ENCODE peak calls at places on chromosomes 16 and 17, in four cellular contexts. Q, K, E and L are unnamed samples.

GRCh38 chr16:354971-355441 is 2.5 kb upstream of the AXIN1 start:
- DNase-seq in E (no peak), Q (no peak), K (no peak), L (no peak)

GRCh38 chr16:81266680-81267095 is 28.2 kb downstream of the BCO1 start:
- DNase-seq in E (no peak), K (no peak), Q (no peak), L (no peak)

GRCh38 chr16:57226701-57227621 is 18.1 kb upstream of the ARL2BP start:
- DNase-seq in K (no peak), E (no peak), Q (no peak), L (no peak)

GRCh38 chr17:78450696-78451344 is 72.4 kb downstream of the PGS1 start:
- DNase-seq in Q (no peak), E (no peak), K (no peak), L (no peak)

GRCh38 chr16:2715064-2715463 is 5.0 kb downstream of the PRSS27 start:
- DNase-seq in Q (no peak), K (no peak), E (no peak), L (no peak)

GRCh38 chr16:54374136-54374535 is 87.5 kb upstream of the IRX3 start:
- DNase-seq in K (no peak), Q (no peak), E (no peak), L (no peak)

GRCh38 chr16:30185141-30185682 is 1.8 kb downstream of the CORO1A start:
- DNase-seq in Q (no peak), E (peak; percentile 21), K (no peak), L (no peak)

GRCh38 chr16:87963400-87963799 is 12.2 kb downstream of the BANP start:
- DNase-seq in K (no peak), E (no peak), Q (no peak), L (no peak)

GRCh38 chr17:21129023-21129681 is 2.4 kb downstream of the DHRS7B start:
- DNase-seq in E (no peak), K (no peak), Q (no peak), L (no peak)

GRCh38 chr17:81811705-81812570 is 8.0 kb downstream of the GCGR start:
- DNase-seq in K (no peak), Q (no peak), E (no peak), L (no peak)

GRCh38 chr16:79212114-79212791 is 388.3 kb downstream of the MAF start:
- DNase-seq in Q (no peak), K (no peak), E (no peak), L (no peak)

GRCh38 chr17:51764387-51764971 is 394.0 kb downstream of the CA10 start:
- DNase-seq in Q (peak; percentile 4), E (peak; percentile 22), K (peak; percentile 46), L (peak; percentile 10)

GRCh38 chr16:84423416-84423837 is 55.1 kb downstream of the ATP2C2 start:
- DNase-seq in Q (peak; percentile 11), K (peak; percentile 73), E (no peak), L (peak; percentile 41)

GRCh38 chr17:260031-260791 is 78.8 kb upstream of the DOC2B start:
- DNase-seq in Q (no peak), K (no peak), E (no peak), L (no peak)
- TF ChIP-seq SPI1 in Q (no peak), K (no peak), E (no peak), L (no peak)

GRCh38 chr16:8675183-8676159 is 1.1 kb downstream of the ABAT start:
- DNase-seq in E (no peak), K (no peak), Q (no peak), L (no peak)
- TF ChIP-seq SPI1 in E (no peak), K (no peak), Q (no peak), L (no peak)

GRCh38 chr17:488993-489757 is 136.6 kb upstream of the RPH3AL start:
- DNase-seq in E (no peak), K (peak; percentile 6), Q (no peak), L (peak; percentile 44)
- TF ChIP-seq SPI1 in E (no peak), K (no peak), Q (no peak), L (no peak)

GRCh38 chr17:32335046-32335445 is 6.9 kb downstream of the C17orf75 start:
- DNase-seq in E (no peak), K (no peak), Q (no peak), L (no peak)

GRCh38 chr17:32327911-32328310 is 14.1 kb downstream of the C17orf75 start:
- DNase-seq in K (no peak), E (no peak), Q (no peak), L (no peak)

GRCh38 chr17:32333187-32333586 is 8.8 kb downstream of the C17orf75 start:
- DNase-seq in K (no peak), Q (no peak), E (no peak), L (no peak)

GRCh38 chr17:32330142-32330541 is 11.8 kb downstream of the C17orf75 start:
- DNase-seq in Q (no peak), E (no peak), K (no peak), L (no peak)

GRCh38 chr17:32331243-32332040 is 10.5 kb downstream of the C17orf75 start:
- DNase-seq in K (no peak), Q (no peak), E (no peak), L (no peak)
- TF ChIP-seq SPI1 in K (no peak), Q (no peak), E (no peak), L (no peak)

GRCh38 chr17:50129303-50129945 is 536 bp downstream of the SAMD14 start:
- DNase-seq in K (no peak), E (peak; percentile 55), Q (no peak), L (no peak)
- TF ChIP-seq SPI1 in K (no peak), E (no peak), Q (no peak), L (no peak)

GRCh38 chr17:8005357-8005756 is 2.9 kb downstream of the GUCY2D start:
- DNase-seq in E (no peak), K (no peak), Q (no peak), L (no peak)
- TF ChIP-seq SPI1 in E (no peak), K (no peak), Q (no peak), L (no peak)

DNA sequence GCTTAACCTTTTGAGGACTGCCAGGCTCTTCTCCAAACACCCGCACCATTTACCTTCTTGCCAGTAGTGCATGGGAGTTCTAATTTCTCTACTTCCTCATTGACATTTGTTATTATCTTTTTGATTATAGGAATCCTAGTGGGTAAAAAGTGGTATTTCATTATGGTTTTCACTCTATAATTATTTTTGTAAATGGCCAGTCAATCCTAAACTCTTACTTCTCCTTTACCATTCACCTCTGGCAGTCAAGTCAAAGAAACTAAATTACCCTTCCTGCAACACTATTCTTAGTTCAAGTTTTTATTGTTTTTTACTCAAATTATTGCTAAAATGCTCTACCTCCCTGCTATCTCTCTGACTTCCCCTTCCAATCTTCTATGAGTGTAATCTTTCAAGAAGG is 29.8 kb upstream of the ANKFY1 start:
- DNase-seq in E (no peak), K (no peak), Q (peak; percentile 19), L (no peak)
- TF ChIP-seq SPI1 in E (peak; percentile 15), K (no peak), Q (no peak), L (no peak)

GRCh38 chr16:35750701-35751104 is 2291.3 kb downstream of the TP53TG3F start:
- DNase-seq in Q (no peak), E (no peak), K (no peak), L (no peak)

GRCh38 chr16:35749253-35750141 is 2290.1 kb downstream of the TP53TG3F start:
- DNase-seq in K (no peak), E (no peak), Q (no peak), L (no peak)

GRCh38 chr16:35751191-35751941 is 2292.0 kb downstream of the TP53TG3F start:
- DNase-seq in K (no peak), Q (no peak), E (no peak), L (no peak)

GRCh38 chr16:35748621-35749252 is 2289.3 kb downstream of the TP53TG3F start:
- DNase-seq in K (no peak), Q (no peak), E (no peak), L (no peak)

DNA sequence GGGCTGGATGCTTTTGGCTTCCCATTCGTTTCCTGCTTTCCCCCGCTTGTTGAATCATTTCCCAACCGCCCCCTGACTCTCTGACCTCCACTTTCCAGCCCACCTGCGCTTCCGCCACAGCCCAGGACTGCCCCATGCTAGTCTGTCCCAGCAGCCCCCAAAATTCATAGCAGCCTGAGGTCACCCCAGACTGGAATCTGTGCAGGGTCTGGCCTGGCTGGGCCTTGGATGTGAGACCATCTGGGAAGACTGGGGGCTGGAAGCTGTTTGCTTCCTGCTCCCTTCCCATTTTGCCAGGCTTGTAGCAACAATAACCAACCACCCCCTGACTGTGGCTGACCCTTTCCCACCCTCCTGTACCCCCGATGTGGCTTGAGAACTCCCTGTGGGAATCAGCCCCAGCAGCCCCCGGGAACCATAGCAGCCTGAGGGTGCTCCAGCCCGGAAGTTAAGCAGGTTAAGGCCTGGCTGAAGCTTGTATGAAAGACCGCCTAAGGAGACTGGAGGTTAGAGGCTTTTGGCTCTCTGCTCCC is 2290.8 kb downstream of the TP53TG3F start:
- DNase-seq in E (peak; percentile 8), Q (no peak), K (no peak), L (no peak)
- TF ChIP-seq SPI1 in E (no peak), Q (no peak), K (no peak), L (no peak)